ENCODE peak calls at places on chromosomes 1 and 21, in nine cellular contexts. U is heart left ventricle, F is mammary epithelial cell, Z is endodermal cell, E is GM12878, D is stomach, M is IMR-90, T is adipocyte, J is tibial artery. B is an unnamed sample.

GRCh38 chr1:44655609-44656008 is 18.7 kb downstream of the TMEM53 start:
- DNase-seq in Z (peak; percentile 85), M (no peak), E (no peak), J (no peak), U (no peak), D (no peak), F (no peak), T (peak; percentile 58), B (peak; percentile 13)

GRCh38 chr1:36323636-36324321 is at the start of gene EVA1B:
- DNase-seq in Z (peak; percentile 91), E (no peak), M (peak; percentile 82), D (peak; percentile 73), F (peak; percentile 43), T (peak; percentile 92), J (peak; percentile 84), U (peak; percentile 91), B (peak; percentile 63)

GRCh38 chr1:230322967-230323547 is 103.1 kb downstream of the PGBD5 start:
- DNase-seq in D (no peak), Z (no peak), T (no peak), M (no peak), F (no peak), J (no peak), U (no peak), E (no peak), B (no peak)

GRCh38 chr21:45997205-45997494 is 15.6 kb downstream of the COL6A1 start:
- DNase-seq in D (no peak), E (no peak), U (no peak), Z (no peak), T (no peak), J (no peak), F (no peak), M (no peak), B (no peak)

GRCh38 chr1:43435146-43436145 is 18.3 kb downstream of the HYI start:
- DNase-seq in M (peak; percentile 57), D (no peak), U (peak; percentile 50), E (no peak), Z (peak; percentile 64), J (peak; percentile 69), T (peak; percentile 74), F (no peak), B (peak; percentile 20)

GRCh38 chr1:209876091-209876800 is 48.5 kb downstream of the UTP25 start:
- DNase-seq in F (no peak), M (no peak), J (no peak), D (no peak), Z (no peak), E (no peak), U (no peak), T (no peak), B (no peak)

GRCh38 chr1:154961497-154962237 is at the start of gene PYGO2:
- DNase-seq in F (peak; percentile 81), Z (peak; percentile 93), D (peak; percentile 81), M (peak; percentile 66), T (peak; percentile 88), U (peak; percentile 84), E (no peak), J (peak; percentile 75), B (peak; percentile 92)

GRCh38 chr21:16517380-16517779 is 787.6 kb downstream of the USP25 start:
- DNase-seq in M (peak; percentile 8), E (no peak), U (no peak), T (peak; percentile 50), J (no peak), D (no peak), F (no peak), Z (no peak), B (no peak)

GRCh38 chr1:72649974-72650373 is 367.6 kb upstream of the NEGR1 start:
- DNase-seq in E (no peak), U (no peak), M (peak; percentile 0), F (peak; percentile 44), J (no peak), T (peak; percentile 2), Z (no peak), D (no peak), B (no peak)

GRCh38 chr21:45972716-45973474 is 8.7 kb upstream of the COL6A1 start:
- DNase-seq in D (no peak), U (peak; percentile 92), J (peak; percentile 57), F (no peak), E (no peak), M (peak; percentile 92), T (peak; percentile 93), Z (peak; percentile 80), B (peak; percentile 65)

GRCh38 chr1:59404725-59405124 is 107.8 kb downstream of the FGGY start:
- DNase-seq in F (no peak), E (no peak), D (no peak), T (no peak), J (no peak), Z (no peak), U (no peak), M (no peak), B (no peak)

GRCh38 chr1:203559523-203559922 is 65.6 kb downstream of the OPTC start:
- DNase-seq in M (peak; percentile 87), Z (no peak), E (no peak), D (no peak), T (peak; percentile 73), J (peak; percentile 41), F (peak; percentile 34), U (no peak), B (no peak)

GRCh38 chr1:224541072-224541790 is 74.9 kb upstream of the CNIH3 start:
- DNase-seq in M (no peak), D (no peak), F (no peak), Z (no peak), T (no peak), U (no peak), E (no peak), J (no peak), B (no peak)

GRCh38 chr1:18607289-18607760 is 23.3 kb upstream of the PAX7 start:
- DNase-seq in E (no peak), J (no peak), M (no peak), U (no peak), F (no peak), D (no peak), Z (no peak), T (no peak), B (no peak)

GRCh38 chr1:75310067-75310466 is 175.9 kb downstream of the LHX8 start:
- DNase-seq in T (peak; percentile 24), E (no peak), J (no peak), Z (no peak), D (no peak), F (no peak), M (no peak), U (no peak), B (no peak)

GRCh38 chr1:200247513-200247912 is 162.3 kb downstream of the ZNF281 start:
- DNase-seq in D (no peak), E (no peak), M (no peak), J (no peak), U (no peak), T (no peak), F (no peak), Z (no peak), B (no peak)

GRCh38 chr1:61434276-61434675 is 290.7 kb downstream of the TM2D1 start:
- DNase-seq in E (no peak), T (no peak), D (no peak), U (no peak), Z (no peak), J (no peak), F (peak; percentile 93), M (peak; percentile 2), B (no peak)

DNA sequence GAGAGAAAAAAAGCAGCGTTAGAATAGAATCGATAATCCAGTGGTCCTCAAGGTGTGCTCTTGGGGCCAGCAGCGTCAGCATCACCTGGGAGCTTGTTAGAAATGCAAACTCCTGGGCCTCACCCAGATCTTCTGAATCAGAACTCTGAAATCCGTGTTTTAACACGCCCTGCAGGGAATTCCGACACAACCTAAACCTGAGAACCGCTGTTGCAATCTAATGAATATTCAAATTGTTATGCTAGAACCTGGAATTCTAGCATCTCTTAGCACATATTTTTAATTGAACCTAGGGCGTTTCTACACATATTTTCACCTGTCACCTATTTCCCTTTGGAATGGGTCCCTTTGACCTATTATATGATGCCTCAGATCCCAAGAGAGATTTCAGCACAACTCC is 175.7 kb downstream of the PSMG1 start:
- DNase-seq in J (no peak), Z (no peak), D (no peak), T (no peak), E (no peak), U (no peak), F (peak; percentile 85), M (no peak), B (no peak)
- H3K4me1 ChIP-seq in J (peaks cover 37% of the 10 kb centered on the region), Z (no peaks in the 10 kb centered on the region), D (peaks cover 35% of the 10 kb centered on the region), T (peaks cover 17% of the 10 kb centered on the region), E (no peaks in the 10 kb centered on the region), U (peaks cover 56% of the 10 kb centered on the region), F (peaks cover 10% of the 10 kb centered on the region), M (peaks cover 13% of the 10 kb centered on the region), B (no peaks in the 10 kb centered on the region)

DNA sequence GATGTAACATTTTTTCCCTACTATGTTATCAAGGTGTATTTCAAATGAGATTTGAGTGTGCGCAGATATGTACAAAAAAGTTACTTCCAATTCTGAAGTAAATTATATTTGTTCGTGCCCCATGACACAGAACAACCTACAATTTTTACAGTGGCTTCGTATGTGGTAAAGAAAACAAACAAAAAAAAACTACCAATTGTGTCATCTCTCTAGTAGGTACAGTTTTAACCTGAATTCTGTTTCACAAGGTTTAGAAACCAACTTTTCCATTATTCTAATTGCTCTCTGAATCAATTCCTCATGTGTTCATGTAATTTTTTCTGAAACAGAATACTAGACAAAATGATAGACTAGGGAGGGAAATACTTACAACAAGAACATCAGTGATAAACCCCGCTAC is 7.4 kb downstream of the SCAF4 start:
- DNase-seq in D (no peak), T (no peak), Z (no peak), J (no peak), F (no peak), U (no peak), M (no peak), E (no peak), B (no peak)
- H3K36me3 ChIP-seq in D (peaks cover 5% of the 10 kb centered on the region), T (no peaks in the 10 kb centered on the region), Z (peaks cover 10% of the 10 kb centered on the region), J (no peaks in the 10 kb centered on the region), F (no peaks in the 10 kb centered on the region), U (no peaks in the 10 kb centered on the region), M (peaks cover 2% of the 10 kb centered on the region), E (peaks cover 1% of the 10 kb centered on the region), B (no peaks in the 10 kb centered on the region)

GRCh38 chr1:9326596-9326995 is 33.9 kb downstream of the SPSB1 start:
- DNase-seq in Z (no peak), T (peak; percentile 90), F (no peak), D (no peak), E (no peak), M (peak; percentile 89), J (no peak), U (no peak), B (no peak)
- H3K27me3 ChIP-seq in Z (no peaks in the 10 kb centered on the region), T (no peaks in the 10 kb centered on the region), F (no peaks in the 10 kb centered on the region), D (no peaks in the 10 kb centered on the region), E (no peaks in the 10 kb centered on the region), M (no peaks in the 10 kb centered on the region), J (no peaks in the 10 kb centered on the region), U (no peaks in the 10 kb centered on the region), B (no peaks in the 10 kb centered on the region)

DNA sequence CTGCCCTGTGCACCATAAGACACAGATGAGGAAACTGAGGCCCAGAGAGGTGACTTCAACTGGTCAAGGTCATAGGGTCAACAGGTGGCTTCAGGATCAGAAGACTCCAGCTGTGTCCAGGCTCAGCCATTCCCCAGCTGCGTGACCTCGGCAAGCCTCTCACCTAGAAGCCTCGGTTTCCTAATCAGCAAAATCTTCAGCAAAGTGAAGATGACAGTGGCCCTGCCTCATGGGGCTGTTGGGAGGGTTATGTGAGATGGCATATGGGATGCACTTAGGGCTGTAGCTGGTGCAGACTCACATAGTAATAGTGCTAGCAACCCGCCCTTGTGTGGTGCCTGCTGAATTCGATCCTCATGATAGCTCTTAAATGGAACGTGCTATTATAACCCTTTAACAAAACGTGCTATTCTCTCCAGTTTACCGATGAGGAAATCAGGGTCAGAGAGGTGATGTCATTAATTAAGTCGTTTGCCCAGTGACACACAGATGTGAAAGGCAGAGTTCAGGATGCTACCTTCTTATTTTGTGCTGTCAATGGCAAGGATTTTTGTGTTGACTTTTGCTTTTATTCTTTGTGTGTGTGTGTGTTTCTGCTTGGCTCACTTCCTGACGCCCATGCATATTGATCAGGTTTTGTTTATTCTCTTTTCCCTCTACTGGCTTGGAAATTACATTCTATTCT is 472.9 kb downstream of the MATN1 start:
- DNase-seq in D (no peak), F (no peak), E (no peak), M (no peak), U (no peak), J (no peak), T (no peak), Z (no peak), B (no peak)
- H3K4me1 ChIP-seq in D (no peaks in the 10 kb centered on the region), F (no peaks in the 10 kb centered on the region), E (no peaks in the 10 kb centered on the region), M (no peaks in the 10 kb centered on the region), U (no peaks in the 10 kb centered on the region), J (no peaks in the 10 kb centered on the region), T (no peaks in the 10 kb centered on the region), Z (peaks cover 4% of the 10 kb centered on the region), B (no peaks in the 10 kb centered on the region)